ENCODE peak calls at places on chromosomes 7 and 10, in five cellular contexts. One of them, this sample, is unnamed.

GRCh38 chr10:102621418-102622325 is 22.6 kb upstream of the TRIM8 start:
- DNase-seq in AG09309: no peak
- DNase-seq in glutamatergic neuron: no peak
- DNase-seq in cardiac fibroblast: peak; percentile 46
- DNase-seq in adrenal gland: no peak
- DNase-seq in this sample: no peak

GRCh38 chr10:51001587-51001986 is 72.7 kb upstream of the PRKG1 start:
- DNase-seq in cardiac fibroblast: peak; percentile 55
- DNase-seq in adrenal gland: no peak
- DNase-seq in AG09309: no peak
- DNase-seq in glutamatergic neuron: no peak
- DNase-seq in this sample: no peak

GRCh38 chr7:132768099-132768498 is 191.8 kb upstream of the PLXNA4 start:
- DNase-seq in AG09309: no peak
- DNase-seq in adrenal gland: no peak
- DNase-seq in glutamatergic neuron: no peak
- DNase-seq in cardiac fibroblast: no peak
- DNase-seq in this sample: no peak

GRCh38 chr7:70419816-70420215 is 712.1 kb upstream of the GALNT17 start:
- DNase-seq in AG09309: no peak
- DNase-seq in cardiac fibroblast: no peak
- DNase-seq in adrenal gland: no peak
- DNase-seq in glutamatergic neuron: no peak
- DNase-seq in this sample: no peak

GRCh38 chr10:90344226-90344625 is 513.6 kb downstream of the HTR7 start:
- DNase-seq in AG09309: no peak
- DNase-seq in cardiac fibroblast: no peak
- DNase-seq in adrenal gland: no peak
- DNase-seq in glutamatergic neuron: no peak
- DNase-seq in this sample: no peak

GRCh38 chr10:3886666-3887251 is 101.8 kb upstream of the KLF6 start:
- DNase-seq in glutamatergic neuron: no peak
- DNase-seq in adrenal gland: peak; percentile 58
- DNase-seq in AG09309: peak; percentile 80
- DNase-seq in cardiac fibroblast: peak; percentile 93
- DNase-seq in this sample: no peak

GRCh38 chr7:33764752-33765451 is 140.4 kb upstream of the BMPER start:
- DNase-seq in AG09309: no peak
- DNase-seq in adrenal gland: no peak
- DNase-seq in cardiac fibroblast: peak; percentile 92
- DNase-seq in glutamatergic neuron: no peak
- DNase-seq in this sample: no peak

GRCh38 chr7:137084607-137085380 is 216.3 kb downstream of the CHRM2 start:
- DNase-seq in glutamatergic neuron: no peak
- DNase-seq in adrenal gland: no peak
- DNase-seq in cardiac fibroblast: peak; percentile 10
- DNase-seq in AG09309: no peak
- DNase-seq in this sample: no peak

GRCh38 chr7:101303102-101303701 is 18.4 kb downstream of the IFT22 start:
- DNase-seq in AG09309: no peak
- DNase-seq in glutamatergic neuron: no peak
- DNase-seq in adrenal gland: no peak
- DNase-seq in cardiac fibroblast: no peak
- DNase-seq in this sample: no peak

GRCh38 chr10:125407000-125407502 is 246.7 kb upstream of the CTBP2 start:
- DNase-seq in cardiac fibroblast: no peak
- DNase-seq in adrenal gland: no peak
- DNase-seq in glutamatergic neuron: no peak
- DNase-seq in AG09309: peak; percentile 8
- DNase-seq in this sample: no peak

GRCh38 chr7:74619235-74619860 is 38.2 kb upstream of the GTF2I start:
- DNase-seq in adrenal gland: no peak
- DNase-seq in AG09309: no peak
- DNase-seq in glutamatergic neuron: no peak
- DNase-seq in cardiac fibroblast: no peak
- DNase-seq in this sample: no peak

GRCh38 chr7:8236781-8237407 is 25.1 kb downstream of the ICA1 start:
- DNase-seq in adrenal gland: no peak
- DNase-seq in AG09309: no peak
- DNase-seq in cardiac fibroblast: no peak
- DNase-seq in glutamatergic neuron: no peak
- DNase-seq in this sample: no peak

GRCh38 chr7:88253640-88254039 is 33.8 kb upstream of the SRI start:
- DNase-seq in cardiac fibroblast: no peak
- DNase-seq in AG09309: no peak
- DNase-seq in glutamatergic neuron: no peak
- DNase-seq in adrenal gland: no peak
- DNase-seq in this sample: no peak

GRCh38 chr7:22725585-22725984 is 1.4 kb upstream of the IL6 start:
- DNase-seq in adrenal gland: no peak
- DNase-seq in AG09309: no peak
- DNase-seq in glutamatergic neuron: no peak
- DNase-seq in cardiac fibroblast: peak; percentile 29
- DNase-seq in this sample: peak; percentile 36

GRCh38 chr7:128591705-128592104 is 80.4 kb upstream of the GARIN1A start:
- DNase-seq in glutamatergic neuron: no peak
- DNase-seq in adrenal gland: no peak
- DNase-seq in AG09309: no peak
- DNase-seq in cardiac fibroblast: no peak
- DNase-seq in this sample: no peak

GRCh38 chr10:125786547-125786946 is 10.9 kb upstream of the MMP21 start:
- DNase-seq in adrenal gland: no peak
- DNase-seq in glutamatergic neuron: no peak
- DNase-seq in AG09309: no peak
- DNase-seq in cardiac fibroblast: no peak
- DNase-seq in this sample: no peak

GRCh38 chr7:122768827-122769226 is 66.1 kb upstream of the RNF148 start:
- DNase-seq in AG09309: no peak
- DNase-seq in glutamatergic neuron: no peak
- DNase-seq in cardiac fibroblast: no peak
- DNase-seq in adrenal gland: no peak
- DNase-seq in this sample: no peak

GRCh38 chr7:122767339-122767738 is 64.6 kb upstream of the RNF148 start:
- DNase-seq in cardiac fibroblast: no peak
- DNase-seq in AG09309: no peak
- DNase-seq in adrenal gland: no peak
- DNase-seq in glutamatergic neuron: no peak
- DNase-seq in this sample: no peak

GRCh38 chr7:122766593-122766992 is 63.9 kb upstream of the RNF148 start:
- DNase-seq in glutamatergic neuron: no peak
- DNase-seq in adrenal gland: no peak
- DNase-seq in cardiac fibroblast: no peak
- DNase-seq in AG09309: no peak
- DNase-seq in this sample: no peak

DNA sequence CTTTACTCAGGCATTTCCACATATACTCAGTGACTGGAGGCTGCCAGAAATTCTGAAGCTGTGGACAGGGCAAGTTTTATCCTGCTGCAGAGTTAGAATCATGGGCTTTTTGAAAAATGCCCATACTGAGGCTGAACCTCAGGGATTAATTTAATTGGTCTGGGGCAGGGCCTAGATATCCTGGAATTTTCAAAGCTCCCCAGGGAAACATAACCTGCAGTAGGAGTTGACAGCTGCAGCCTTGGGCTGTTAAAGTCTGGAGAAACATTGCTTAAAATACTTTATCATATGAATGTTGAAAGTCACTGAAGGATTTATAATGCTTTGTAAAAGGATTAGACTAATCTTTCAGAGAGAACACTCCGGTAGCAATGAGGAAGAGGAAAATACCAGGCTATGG is 68.2 kb upstream of the RNF148 start:
- DNase-seq in cardiac fibroblast: no peak
- DNase-seq in adrenal gland: no peak
- DNase-seq in AG09309: no peak
- DNase-seq in glutamatergic neuron: no peak
- DNase-seq in this sample: no peak
- TF ChIP-seq CTCF in cardiac fibroblast: no peak
- TF ChIP-seq CTCF in adrenal gland: no peak
- TF ChIP-seq CTCF in AG09309: no peak
- TF ChIP-seq CTCF in glutamatergic neuron: no peak
- TF ChIP-seq CTCF in this sample: no peak

DNA sequence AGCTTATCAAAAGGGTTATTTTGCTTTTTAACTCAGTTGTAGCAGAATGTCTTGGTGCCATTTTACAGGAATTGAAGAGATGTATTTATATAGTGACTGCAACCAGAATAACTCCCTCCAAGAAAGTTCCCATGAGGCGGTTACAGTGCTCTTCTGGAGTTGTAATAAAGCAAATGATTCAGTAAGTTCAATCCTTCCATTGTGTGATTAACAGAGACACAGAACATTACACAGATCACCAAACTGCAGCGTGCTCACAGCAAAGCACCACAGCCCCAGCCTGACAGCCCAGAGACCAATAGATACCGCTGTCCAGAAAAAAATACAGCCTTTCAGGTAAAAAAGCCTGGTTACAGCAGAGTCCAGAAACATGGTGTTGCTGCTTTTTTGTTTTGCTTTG is 21.9 kb upstream of the CABCOCO1 start:
- DNase-seq in AG09309: no peak
- DNase-seq in glutamatergic neuron: no peak
- DNase-seq in cardiac fibroblast: no peak
- DNase-seq in adrenal gland: no peak
- DNase-seq in this sample: no peak
- TF ChIP-seq CTCF in AG09309: no peak
- TF ChIP-seq CTCF in glutamatergic neuron: no peak
- TF ChIP-seq CTCF in cardiac fibroblast: no peak
- TF ChIP-seq CTCF in adrenal gland: no peak
- TF ChIP-seq CTCF in this sample: no peak

GRCh38 chr10:33422779-33423520 is 88.5 kb upstream of the NRP1 start:
- DNase-seq in glutamatergic neuron: no peak
- DNase-seq in adrenal gland: no peak
- DNase-seq in cardiac fibroblast: peak; percentile 41
- DNase-seq in AG09309: no peak
- DNase-seq in this sample: no peak

GRCh38 chr10:33416209-33416608 is 81.7 kb upstream of the NRP1 start:
- DNase-seq in adrenal gland: no peak
- DNase-seq in cardiac fibroblast: no peak
- DNase-seq in AG09309: no peak
- DNase-seq in glutamatergic neuron: no peak
- DNase-seq in this sample: no peak

GRCh38 chr10:33416691-33417090 is 82.2 kb upstream of the NRP1 start:
- DNase-seq in glutamatergic neuron: no peak
- DNase-seq in AG09309: no peak
- DNase-seq in adrenal gland: no peak
- DNase-seq in cardiac fibroblast: no peak
- DNase-seq in this sample: no peak

GRCh38 chr10:33418309-33418708 is 83.8 kb upstream of the NRP1 start:
- DNase-seq in glutamatergic neuron: no peak
- DNase-seq in AG09309: no peak
- DNase-seq in adrenal gland: no peak
- DNase-seq in cardiac fibroblast: no peak
- DNase-seq in this sample: no peak

DNA sequence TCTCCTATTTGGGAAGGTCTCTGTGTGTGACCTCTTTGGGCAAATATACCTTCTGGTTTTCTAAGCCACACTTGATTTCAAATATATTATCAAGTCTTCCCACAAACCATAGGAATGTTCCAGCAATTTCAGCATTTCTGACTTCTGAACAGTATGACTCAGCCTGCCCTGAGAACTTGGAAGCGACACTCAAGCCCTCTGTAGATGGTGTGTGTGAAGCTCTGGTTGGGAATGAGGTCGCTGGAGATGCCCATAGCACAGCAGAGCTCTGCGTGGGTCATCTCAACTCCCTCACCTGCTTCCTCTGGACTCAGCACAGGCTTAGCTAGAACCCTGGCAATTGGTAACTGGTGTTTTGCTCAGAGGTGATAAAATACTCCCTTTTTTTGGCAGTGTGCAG is 87.3 kb upstream of the NRP1 start:
- DNase-seq in adrenal gland: no peak
- DNase-seq in cardiac fibroblast: peak; percentile 91
- DNase-seq in AG09309: peak; percentile 77
- DNase-seq in glutamatergic neuron: no peak
- DNase-seq in this sample: no peak
- TF ChIP-seq CTCF in adrenal gland: no peak
- TF ChIP-seq CTCF in cardiac fibroblast: no peak
- TF ChIP-seq CTCF in AG09309: no peak
- TF ChIP-seq CTCF in glutamatergic neuron: no peak
- TF ChIP-seq CTCF in this sample: no peak

GRCh38 chr7:115216652-115217051 is 294.8 kb downstream of the MDFIC start:
- DNase-seq in cardiac fibroblast: no peak
- DNase-seq in glutamatergic neuron: no peak
- DNase-seq in adrenal gland: no peak
- DNase-seq in AG09309: no peak
- DNase-seq in this sample: no peak

GRCh38 chr7:115221484-115221883 is 299.6 kb downstream of the MDFIC start:
- DNase-seq in adrenal gland: no peak
- DNase-seq in cardiac fibroblast: no peak
- DNase-seq in AG09309: peak; percentile 13
- DNase-seq in glutamatergic neuron: no peak
- DNase-seq in this sample: no peak

GRCh38 chr7:115218076-115218475 is 296.2 kb downstream of the MDFIC start:
- DNase-seq in glutamatergic neuron: no peak
- DNase-seq in AG09309: no peak
- DNase-seq in adrenal gland: no peak
- DNase-seq in cardiac fibroblast: no peak
- DNase-seq in this sample: no peak

DNA sequence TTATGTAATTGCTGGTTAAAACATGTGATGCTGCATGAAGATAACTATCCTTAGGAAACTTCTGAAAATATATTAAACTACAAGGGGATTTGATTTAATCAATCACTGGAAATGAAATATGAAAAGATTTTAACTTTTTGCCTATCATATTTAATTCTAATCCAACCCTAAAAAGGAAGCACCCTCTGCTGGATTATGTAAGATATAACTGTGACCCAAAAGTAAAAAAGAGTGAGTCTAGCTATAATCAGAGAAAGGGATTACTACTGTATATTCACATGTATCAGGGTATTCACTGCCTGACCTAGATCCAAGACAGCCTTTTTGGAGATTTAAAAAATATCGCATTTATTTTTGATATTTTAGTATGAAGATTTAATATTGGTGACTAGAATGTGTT is 295.5 kb downstream of the MDFIC start:
- DNase-seq in cardiac fibroblast: peak; percentile 38
- DNase-seq in adrenal gland: no peak
- DNase-seq in glutamatergic neuron: no peak
- DNase-seq in AG09309: no peak
- DNase-seq in this sample: no peak
- TF ChIP-seq CTCF in cardiac fibroblast: peak; percentile 32
- TF ChIP-seq CTCF in adrenal gland: peak; percentile 33
- TF ChIP-seq CTCF in glutamatergic neuron: no peak
- TF ChIP-seq CTCF in AG09309: peak; percentile 29
- TF ChIP-seq CTCF in this sample: peak; percentile 23